ENCODE peak calls at places on chromosome 20, in four cellular contexts. M is CD8-positive, alpha-beta memory T cell; S is caudate nucleus; T is heart right ventricle. E is an unnamed sample.
A peak's percentile ranks its signal among the peaks of the same experiment; 100 is the strongest.

GRCh38 chr20:60395993-60396392 is 437.8 kb downstream of the CDH26 start:
- DNase-seq in M (no peak), S (no peak), T (no peak), E (no peak)

GRCh38 chr20:46631874-46632446 is 19.3 kb downstream of the SLC13A3 start:
- DNase-seq in M (no peak), S (peak; percentile 41), T (no peak), E (no peak)

GRCh38 chr20:8527998-8528397 is 395.9 kb downstream of the PLCB1 start:
- DNase-seq in M (no peak), T (no peak), S (no peak), E (no peak)

GRCh38 chr20:9518776-9519175 is 4.4 kb downstream of the LAMP5 start:
- DNase-seq in T (no peak), M (no peak), S (no peak), E (no peak)

GRCh38 chr20:32792316-32792715 is 27.4 kb upstream of the MAPRE1 start:
- DNase-seq in S (no peak), M (no peak), T (no peak), E (no peak)

GRCh38 chr20:49460916-49461315 is 21.6 kb downstream of the KCNB1 start:
- DNase-seq in T (no peak), M (no peak), S (no peak), E (peak; percentile 59)

GRCh38 chr20:5149892-5150225 is 23.1 kb downstream of the CDS2 start:
- DNase-seq in T (no peak), M (no peak), S (no peak), E (no peak)

GRCh38 chr20:63777614-63778013 is 38.0 kb downstream of the SLC2A4RG start:
- DNase-seq in M (no peak), T (no peak), S (no peak), E (no peak)

GRCh38 chr20:46701556-46701955 is 7.9 kb upstream of the SLC2A10 start:
- DNase-seq in T (no peak), S (no peak), M (no peak), E (no peak)

GRCh38 chr20:41179961-41180360 is 42.6 kb downstream of the PLCG1 start:
- DNase-seq in M (no peak), S (no peak), T (peak; percentile 4), E (no peak)

GRCh38 chr20:23132293-23132929 is 46.3 kb upstream of the CD93 start:
- DNase-seq in S (no peak), T (no peak), M (no peak), E (no peak)

GRCh38 chr20:25461766-25462165 is 54.3 kb downstream of the GINS1 start:
- DNase-seq in S (no peak), M (no peak), T (peak; percentile 29), E (no peak)

GRCh38 chr20:33030076-33030475 is 1.4 kb upstream of the BPIFB6 start:
- DNase-seq in T (no peak), M (no peak), S (no peak), E (no peak)

GRCh38 chr20:22757424-22758189 is 173.2 kb upstream of the FOXA2 start:
- DNase-seq in S (no peak), T (no peak), M (no peak), E (no peak)

GRCh38 chr20:5061209-5061608 is 58.5 kb downstream of the PCNA start:
- DNase-seq in S (no peak), M (no peak), T (no peak), E (no peak)

GRCh38 chr20:49957487-49957938 is 21.3 kb downstream of the RNF114 start:
- DNase-seq in M (no peak), T (no peak), S (no peak), E (no peak)

GRCh38 chr20:34040300-34041015 is 46.7 kb downstream of the RALY start:
- DNase-seq in S (no peak), M (no peak), T (peak; percentile 52), E (peak; percentile 35)

GRCh38 chr20:34042286-34042685 is 48.6 kb downstream of the RALY start:
- DNase-seq in M (no peak), S (no peak), T (peak; percentile 41), E (no peak)

GRCh38 chr20:34037767-34038166 is 44.1 kb downstream of the RALY start:
- DNase-seq in T (peak; percentile 20), S (no peak), M (no peak), E (no peak)

GRCh38 chr20:34033903-34034302 is 40.2 kb downstream of the RALY start:
- DNase-seq in M (no peak), S (no peak), T (no peak), E (no peak)

DNA sequence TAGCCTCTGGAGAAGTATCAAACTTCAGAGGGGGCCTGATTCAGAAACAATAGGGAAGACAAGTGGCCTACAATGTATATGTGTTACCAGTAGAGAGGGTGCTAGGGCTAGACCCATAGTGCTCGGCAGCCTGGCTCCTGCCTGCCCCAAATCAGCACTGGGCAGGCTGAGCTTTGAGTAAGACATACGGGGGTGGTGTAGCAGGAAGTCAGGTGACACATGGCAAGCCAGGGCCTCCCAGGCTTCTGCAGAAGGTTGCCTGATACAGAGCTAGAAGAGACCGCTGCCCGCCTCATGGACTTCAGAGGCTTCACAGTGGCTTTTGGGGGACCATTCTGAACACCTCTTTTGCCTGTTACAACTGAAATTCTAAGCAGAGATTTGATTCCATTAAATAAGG is 43.4 kb downstream of the RALY start:
- DNase-seq in M (peak; percentile 7), S (no peak), T (no peak), E (no peak)
- H3K27ac ChIP-seq in M (no peak overlapping the region), S (no peak overlapping the region), T (no peak overlapping the region), E (no peak overlapping the region)

DNA sequence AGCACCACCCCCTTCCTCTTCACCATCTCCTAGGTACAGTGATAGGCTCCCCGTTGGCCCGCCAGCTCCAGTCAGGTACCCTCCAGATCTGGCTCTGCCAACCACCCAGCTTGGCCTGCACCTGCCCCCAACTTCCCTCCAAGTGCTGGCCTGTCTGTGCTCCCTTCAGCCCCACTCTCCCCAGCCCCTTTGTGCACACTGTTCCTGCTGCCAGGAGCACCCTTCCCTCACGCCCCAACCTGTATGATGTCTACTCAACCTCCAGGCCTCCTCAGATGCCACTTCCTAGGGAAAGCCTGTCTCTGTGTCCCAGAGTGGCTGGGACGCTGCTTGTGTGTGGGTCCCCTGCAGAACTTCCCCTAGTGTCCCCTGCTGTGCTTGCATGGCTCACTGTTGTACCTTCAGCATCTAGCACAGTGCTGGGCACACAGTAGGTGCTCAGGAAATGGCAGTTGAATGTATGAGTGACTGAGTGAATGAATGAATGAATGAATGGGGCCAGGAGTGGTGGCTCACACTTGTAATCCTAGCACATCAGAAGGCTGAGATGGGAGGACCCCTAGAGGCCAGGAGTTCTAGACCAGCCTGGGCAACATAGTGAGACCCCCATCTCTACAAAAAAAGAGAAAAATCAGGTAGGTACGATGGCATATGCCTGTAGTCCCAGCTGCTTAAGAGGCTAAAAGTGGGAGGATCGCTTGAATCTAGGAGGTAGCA is 3.0 kb downstream of the ZBP1 start:
- DNase-seq in T (no peak), M (no peak), S (no peak), E (no peak)
- H3K27ac ChIP-seq in T (no peak overlapping the region), M (no peak overlapping the region), S (no peak overlapping the region), E (no peak overlapping the region)

GRCh38 chr20:51665543-51666118 is 102.6 kb downstream of the ATP9A start:
- DNase-seq in S (no peak), T (no peak), M (no peak), E (no peak)
- H3K27ac ChIP-seq in S (no peak overlapping the region), T (no peak overlapping the region), M (no peak overlapping the region), E (no peak overlapping the region)

GRCh38 chr20:62539208-62539607 is 63.4 kb upstream of the GATA5 start:
- DNase-seq in T (no peak), S (no peak), M (no peak), E (no peak)
- H3K27ac ChIP-seq in T (no peak overlapping the region), S (no peak overlapping the region), M (no peak overlapping the region), E (no peak overlapping the region)

GRCh38 chr20:19944772-19945459 is 72.2 kb upstream of the NAA20 start:
- DNase-seq in S (no peak), T (no peak), M (no peak), E (no peak)
- H3K27ac ChIP-seq in S (peak overlapping the region; percentile 63), T (peak overlapping the region; percentile 54), M (no peak overlapping the region), E (peak overlapping the region; percentile 47)

GRCh38 chr20:44310664-44311639 is at the start of gene FITM2:
- DNase-seq in M (peak; percentile 98), T (peak; percentile 99), S (peak; percentile 92), E (peak; percentile 99)
- H3K27ac ChIP-seq in M (peak within 1 kb of the TSS; percentile 61), T (peak within 1 kb of the TSS; percentile 85), S (no peak within 1 kb of the TSS), E (peak within 1 kb of the TSS; percentile 11)

GRCh38 chr20:18986895-18987580 is 173.5 kb downstream of the SCP2D1 start:
- DNase-seq in T (no peak), M (no peak), S (no peak), E (no peak)
- H3K27ac ChIP-seq in T (no peak overlapping the region), M (no peak overlapping the region), S (no peak overlapping the region), E (no peak overlapping the region)